ENCODE peak calls at places on chromosomes 7 and 10, in six cellular contexts. R is activated CD8-positive, alpha-beta T cell treated with anti-CD3 and anti-CD28 coated beads, Interleukin-2, amount 10 ng/mL, durations not matched to agents 7 days and 5 days; Y is posterior vena cava; G is NCI-H1105 treated with DMSO at 0.1 percent for 48 hours; T is HEK293T; J is brain microvascular endothelial cell. A is an unnamed sample.

GRCh38 chr7:114979388-114979787 is 57.5 kb downstream of the MDFIC start:
- DNase-seq in Y (no peak), G (no peak), T (no peak), R (no peak), J (peak), A (no peak)

GRCh38 chr10:132757171-132757570 is 28.8 kb downstream of the NKX6-2 start:
- DNase-seq in Y (no peak), R (no peak), T (no peak), J (no peak), G (no peak), A (no peak)

GRCh38 chr10:44968101-44968886 is 8.7 kb downstream of the RASSF4 start:
- DNase-seq in T (no peak), Y (peak), R (peak), J (no peak), G (no peak), A (no peak)

GRCh38 chr10:59779656-59780521 is 26.6 kb upstream of the MRLN start:
- DNase-seq in Y (no peak), J (no peak), R (no peak), T (no peak), G (no peak), A (no peak)

GRCh38 chr7:114310344-114311118 is 104.1 kb upstream of the FOXP2 start:
- DNase-seq in Y (no peak), T (no peak), R (no peak), G (peak), J (no peak), A (peak)

GRCh38 chr10:88652621-88653020 is 11.6 kb upstream of the LIPF start:
- DNase-seq in Y (no peak), R (no peak), J (no peak), G (no peak), T (no peak), A (no peak)

GRCh38 chr10:78745445-78745844 is 323.3 kb upstream of the ZMIZ1 start:
- DNase-seq in R (no peak), T (no peak), G (no peak), Y (no peak), J (no peak), A (no peak)

GRCh38 chr10:68047554-68048327 is 27.3 kb downstream of the HERC4 start:
- DNase-seq in Y (no peak), G (no peak), T (no peak), R (no peak), J (no peak), A (no peak)

GRCh38 chr7:121337398-121337797 is 8.6 kb downstream of the WNT16 start:
- DNase-seq in J (no peak), T (no peak), Y (no peak), R (no peak), G (peak), A (peak)

GRCh38 chr7:74138334-74138867 is 35.8 kb upstream of the EIF4H start:
- DNase-seq in T (no peak), R (no peak), J (no peak), G (no peak), Y (no peak), A (no peak)

GRCh38 chr7:142380064-142380463 is 122.2 kb upstream of the PRSS58 start:
- DNase-seq in R (no peak), T (no peak), Y (no peak), J (no peak), G (no peak), A (no peak)

GRCh38 chr10:26220901-26221300 is 4.3 kb downstream of the GAD2 start:
- DNase-seq in G (no peak), Y (no peak), T (no peak), J (no peak), R (no peak), A (no peak)

GRCh38 chr7:137146552-137146961 is 197.0 kb downstream of the PTN start:
- DNase-seq in T (no peak), J (peak), R (no peak), G (no peak), Y (no peak), A (no peak)

GRCh38 chr7:148912758-148913541 is 28.9 kb upstream of the EZH2 start:
- DNase-seq in Y (no peak), J (no peak), T (no peak), R (peak), G (no peak), A (no peak)

GRCh38 chr7:15836041-15836440 is 149.6 kb upstream of the MEOX2 start:
- DNase-seq in J (peak), R (no peak), G (no peak), Y (no peak), T (no peak), A (no peak)

GRCh38 chr10:119268871-119269506 is 61.6 kb downstream of the GRK5 start:
- DNase-seq in R (peak), T (no peak), G (no peak), Y (no peak), J (no peak), A (no peak)

GRCh38 chr10:93357680-93358079 is 124.5 kb downstream of the MYOF start:
- DNase-seq in R (peak), J (no peak), G (peak), T (peak), Y (no peak), A (peak)

GRCh38 chr10:77922551-77923179 is 3.9 kb downstream of the DLG5 start:
- DNase-seq in Y (no peak), R (no peak), G (no peak), J (no peak), T (no peak), A (no peak)

GRCh38 chr7:47573758-47574472 is 8.0 kb downstream of the TNS3 start:
- DNase-seq in Y (no peak), G (no peak), J (no peak), R (no peak), T (no peak), A (no peak)

GRCh38 chr7:133126422-133126821 is 44.5 kb upstream of the CHCHD3 start:
- DNase-seq in J (no peak), T (no peak), Y (no peak), G (no peak), R (no peak), A (no peak)

GRCh38 chr10:64814201-64814600 is 1293.0 kb downstream of the REEP3 start:
- DNase-seq in T (no peak), J (no peak), Y (no peak), R (no peak), G (no peak), A (no peak)

GRCh38 chr10:71213761-71214440 is 1.5 kb downstream of the UNC5B start:
- DNase-seq in T (peak), J (peak), Y (peak), G (peak), R (no peak), A (peak)

GRCh38 chr10:71378341-71379117 is 18.2 kb upstream of the CDH23 start:
- DNase-seq in Y (peak), R (no peak), T (no peak), J (no peak), G (no peak), A (no peak)

GRCh38 chr10:35037104-35037503 is 53.0 kb downstream of the CUL2 start:
- DNase-seq in T (no peak), J (no peak), Y (no peak), R (no peak), G (no peak), A (no peak)

A was measured in NCI-H146.